ENCODE peak calls at places on chromosomes 4 and X, in six cellular contexts. V is tibial nerve; K is suprapubic skin; U is Peyer's patch; W is CD8-positive, alpha-beta T cell; G is neural progenitor cell. Y is an unnamed sample.
A peak's percentile ranks its signal among the peaks of the same experiment; 100 is the strongest.

GRCh38 chr4:36325499-36325898 is 44.1 kb downstream of the DTHD1 start:
- DNase-seq in W (no peak), K (no peak), V (no peak), U (no peak), G (no peak), Y (no peak)

GRCh38 chr4:36709986-36710385 is 428.6 kb downstream of the DTHD1 start:
- DNase-seq in V (no peak), U (no peak), W (no peak), K (no peak), G (no peak), Y (no peak)

GRCh38 chr4:152385551-152385950 is 150.3 kb downstream of the FBXW7 start:
- DNase-seq in G (peak; percentile 3), V (no peak), U (no peak), W (no peak), K (no peak), Y (no peak)

GRCh38 chr4:184011810-184012209 is 106.7 kb downstream of the STOX2 start:
- DNase-seq in G (no peak), K (no peak), V (no peak), W (no peak), U (no peak), Y (no peak)

GRCh38 chr4:123107444-123108252 is 185.3 kb upstream of the NUDT6 start:
- DNase-seq in V (no peak), G (no peak), W (no peak), U (no peak), K (no peak), Y (peak; percentile 69)

GRCh38 chrX:88886908-88887307 is 139.9 kb downstream of the CPXCR1 start:
- DNase-seq in G (no peak), W (no peak), K (peak; percentile 54), V (no peak), U (no peak), Y (no peak)

GRCh38 chr4:112523008-112523440 is 7.0 kb upstream of the NEUROG2 start:
- DNase-seq in G (peak; percentile 85), K (no peak), U (peak; percentile 23), V (no peak), W (no peak), Y (no peak)

GRCh38 chr4:39714171-39714570 is 16.2 kb downstream of the UBE2K start:
- DNase-seq in K (no peak), V (no peak), G (no peak), W (no peak), U (no peak), Y (no peak)

GRCh38 chr4:13481569-13481968 is 2.6 kb downstream of the RAB28 start:
- DNase-seq in G (peak; percentile 32), U (no peak), K (no peak), V (no peak), W (no peak), Y (no peak)

GRCh38 chr4:76982638-76983579 is 33.4 kb downstream of the SEPTIN11 start:
- DNase-seq in K (no peak), U (no peak), W (no peak), V (no peak), G (no peak), Y (no peak)

GRCh38 chr4:122099896-122100295 is 52.2 kb upstream of the BLTP1 start:
- DNase-seq in K (no peak), W (no peak), U (no peak), V (no peak), G (no peak), Y (no peak)

DNA sequence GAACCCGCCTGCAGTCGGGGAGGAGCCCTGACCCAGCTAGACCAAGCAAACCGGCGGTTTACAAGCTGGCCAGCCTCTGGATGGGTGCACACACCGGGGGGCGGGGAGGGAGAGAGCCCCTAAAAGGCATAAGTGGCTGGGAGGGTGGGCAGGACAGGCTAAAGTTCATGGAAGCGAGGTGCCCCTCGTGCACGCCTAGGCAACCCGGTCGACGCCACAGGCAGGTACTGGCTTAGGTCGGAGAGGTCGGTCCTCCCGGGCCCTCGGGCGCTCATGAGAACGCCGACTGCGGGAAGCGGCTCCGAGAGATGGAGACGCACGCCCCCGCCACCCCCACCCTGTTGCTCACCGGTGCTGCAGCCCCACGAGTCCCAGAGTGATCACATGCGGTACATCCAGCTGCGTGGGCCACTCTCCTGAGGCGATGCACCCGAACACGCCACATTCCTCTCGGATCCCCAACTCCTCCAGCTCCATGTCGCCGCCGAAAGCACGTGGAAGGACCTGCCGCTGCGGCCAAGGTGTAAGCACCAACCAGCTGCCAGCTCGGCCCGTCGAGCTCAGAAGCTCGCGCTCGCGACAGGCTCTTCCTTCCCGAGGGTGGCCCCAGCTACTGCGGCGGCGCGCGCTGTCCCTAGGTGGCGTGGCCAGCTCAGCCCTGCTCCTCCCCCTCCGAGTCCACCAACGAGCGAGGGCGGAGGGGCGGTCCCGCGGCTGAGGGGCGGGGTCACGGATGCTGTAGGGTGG is at the start of gene PPAT:
- DNase-seq in G (peak; percentile 99), U (peak; percentile 97), K (peak; percentile 98), V (peak; percentile 95), W (peak; percentile 99), Y (peak; percentile 99)
- H3K4me1 ChIP-seq in G (peaks cover 27% of the 10 kb centered on the region), U (no peaks in the 10 kb centered on the region), K (peaks cover 31% of the 10 kb centered on the region), V (peaks cover 24% of the 10 kb centered on the region), W (peaks cover 28% of the 10 kb centered on the region), Y (no peaks in the 10 kb centered on the region)

DNA sequence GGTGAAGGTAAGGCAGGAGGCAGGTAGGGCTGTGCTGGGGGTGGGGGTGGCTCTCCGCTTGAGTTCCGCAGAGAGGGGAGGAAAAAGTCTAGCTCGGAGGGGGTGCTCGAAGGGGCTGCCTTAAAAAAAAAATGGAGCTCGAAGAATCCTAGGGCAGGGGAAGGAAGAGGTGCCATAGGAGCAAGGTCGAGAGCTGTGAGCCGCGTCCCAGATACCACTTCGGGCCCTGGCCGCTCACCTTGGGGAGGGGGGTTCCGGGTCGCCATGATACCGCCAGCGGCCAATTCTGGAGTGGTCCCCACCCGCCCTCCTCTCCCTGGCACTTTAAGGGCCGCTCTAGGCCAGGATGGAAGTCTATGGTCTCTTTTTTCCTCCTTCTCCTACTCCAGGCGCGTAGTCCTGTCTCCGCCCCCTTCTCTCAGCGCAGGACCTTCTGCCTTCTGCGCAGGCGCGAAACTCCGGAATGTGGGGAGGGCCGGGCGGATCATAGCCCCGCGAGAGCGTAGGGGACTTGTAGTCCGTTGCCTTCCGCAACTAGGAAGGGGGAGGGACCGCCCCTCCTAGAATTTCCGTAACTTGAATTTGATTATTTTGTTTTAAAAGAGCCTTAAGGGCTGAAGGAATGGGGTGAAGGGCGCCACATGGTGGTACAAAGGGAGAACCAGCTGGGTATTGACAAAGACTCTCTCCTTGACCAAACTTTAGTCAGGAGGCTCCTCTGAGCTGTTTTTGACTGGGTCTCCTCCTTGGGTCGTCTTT is at the start of gene FUNDC1:
- DNase-seq in K (peak; percentile 90), U (peak; percentile 91), G (peak; percentile 95), W (peak; percentile 97), V (peak; percentile 81), Y (peak; percentile 95)
- TF ChIP-seq CTCF in K (peak; percentile 15), U (peak; percentile 21), G (peak; percentile 48), W (peak; percentile 20), V (no peak), Y (no peak)

GRCh38 chrX:46367491-46367890 is 177.7 kb downstream of the ZNF674 start:
- DNase-seq in G (no peak), V (no peak), K (no peak), W (no peak), U (no peak), Y (no peak)
- H3K27ac ChIP-seq in G (peak overlapping the region; percentile 59), V (no peak overlapping the region), K (no peak overlapping the region), W (no peak overlapping the region), U (no peak overlapping the region), Y (no peak overlapping the region)

GRCh38 chr4:110211007-110211769 is 12.8 kb upstream of the ELOVL6 start:
- DNase-seq in K (no peak), G (peak; percentile 48), W (no peak), U (no peak), V (no peak), Y (no peak)
- H3K4me1 ChIP-seq in K (no peaks in the 10 kb centered on the region), G (no peaks in the 10 kb centered on the region), W (no peaks in the 10 kb centered on the region), U (no peaks in the 10 kb centered on the region), V (peaks cover 3% of the 10 kb centered on the region), Y (no peaks in the 10 kb centered on the region)

DNA sequence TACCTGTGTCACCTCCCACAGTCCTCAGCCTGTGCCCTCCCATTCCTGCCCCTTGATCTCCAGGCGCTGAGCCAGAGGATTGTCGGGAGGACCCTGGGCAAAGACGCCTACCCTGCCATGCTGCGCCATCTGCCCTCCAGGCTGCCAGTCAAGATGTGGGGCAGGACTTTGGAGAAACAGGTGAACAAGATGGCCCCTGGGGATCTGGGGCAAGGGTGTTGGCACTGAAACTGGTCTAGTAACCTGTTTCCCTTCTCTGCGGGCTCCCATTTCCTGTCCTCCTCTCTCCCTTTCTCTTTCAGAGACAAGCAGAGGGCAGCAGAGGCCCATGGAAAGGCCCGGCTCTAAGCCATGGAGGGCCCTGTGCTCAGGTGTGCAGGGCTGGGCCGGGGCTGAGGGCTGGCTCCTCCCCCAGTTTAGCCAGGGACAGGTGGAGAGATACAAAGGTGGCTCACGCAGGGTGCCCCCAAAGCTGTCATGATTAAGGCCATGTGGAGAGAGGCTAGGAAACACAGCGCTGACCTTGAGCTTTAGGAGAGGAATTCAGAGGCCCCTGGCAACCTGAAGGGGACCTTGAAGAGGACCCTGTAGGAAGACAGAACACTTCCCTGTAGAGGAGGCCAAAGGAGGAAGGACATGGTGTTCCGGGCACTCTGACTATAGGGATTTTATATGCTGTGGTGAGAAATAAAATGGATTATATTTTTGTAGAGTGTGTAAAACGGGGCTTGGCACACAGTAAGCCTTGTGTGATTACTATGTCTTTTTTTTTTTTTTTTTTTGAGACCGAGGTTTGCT is at the start of gene GLOD5:
- DNase-seq in K (no peak), U (no peak), V (no peak), G (peak; percentile 54), W (no peak), Y (peak; percentile 82)
- TF ChIP-seq CTCF in K (no peak), U (peak; percentile 53), V (no peak), G (peak; percentile 46), W (no peak), Y (no peak)

GRCh38 chrX:40179333-40179732 is 81.6 kb upstream of the BCOR start:
- DNase-seq in K (no peak), V (no peak), G (peak; percentile 22), U (no peak), W (no peak), Y (no peak)

GRCh38 chrX:40177942-40178715 is 80.4 kb upstream of the BCOR start:
- DNase-seq in V (no peak), U (no peak), G (no peak), K (no peak), W (peak; percentile 50), Y (no peak)

GRCh38 chrX:40176256-40176978 is 78.7 kb upstream of the BCOR start:
- DNase-seq in G (peak; percentile 58), V (no peak), U (peak; percentile 74), K (no peak), W (peak; percentile 89), Y (peak; percentile 68)

GRCh38 chrX:40176979-40177430 is 79.2 kb upstream of the BCOR start:
- DNase-seq in V (no peak), W (no peak), K (no peak), G (peak; percentile 47), U (no peak), Y (no peak)

GRCh38 chrX:40177489-40177888 is 79.7 kb upstream of the BCOR start:
- DNase-seq in K (no peak), V (no peak), G (no peak), U (no peak), W (no peak), Y (no peak)
- H3K27ac ChIP-seq in K (peak overlapping the region; percentile 96), V (no peak overlapping the region), G (no peak overlapping the region), U (peak overlapping the region; percentile 91), W (peak overlapping the region; percentile 73), Y (no peak overlapping the region)